ENCODE peak calls at places on chromosomes 6 and 20, in nine cellular contexts. One of them, this sample, is unnamed.
A peak's percentile ranks its signal among the peaks of the same experiment; 100 is the strongest.

GRCh38 chr20:24147961-24148360 is 159.4 kb upstream of the GGTLC1 start:
- DNase-seq in AG09309: no peak
- DNase-seq in NCI-H748 treated with DMSO at 0.1 percent for 48 hours: no peak
- DNase-seq in neural progenitor cell: no peak
- DNase-seq in NCI-H1436: no peak
- DNase-seq in myocyte: no peak
- DNase-seq in T-helper 2 cell treated with Interferon-gamma antibody and Interleukin-4, amounts not matched to agents 5 μg/mL and 100 μg/mL, for 36 hours: no peak
- DNase-seq in fibroblast of lung: no peak
- DNase-seq in activated CD4-positive, alpha-beta T cell treated with anti-CD3 and anti-CD28 coated beads, Interleukin-2, amount 50 U/mL, for 48 hours: no peak
- DNase-seq in this sample: no peak

GRCh38 chr6:26118999-26119398 is 31.8 kb downstream of the HFE start:
- DNase-seq in AG09309: no peak
- DNase-seq in NCI-H748 treated with DMSO at 0.1 percent for 48 hours: peak; percentile 78
- DNase-seq in neural progenitor cell: peak; percentile 33
- DNase-seq in NCI-H1436: peak; percentile 48
- DNase-seq in myocyte: no peak
- DNase-seq in T-helper 2 cell treated with Interferon-gamma antibody and Interleukin-4, amounts not matched to agents 5 μg/mL and 100 μg/mL, for 36 hours: no peak
- DNase-seq in fibroblast of lung: no peak
- DNase-seq in activated CD4-positive, alpha-beta T cell treated with anti-CD3 and anti-CD28 coated beads, Interleukin-2, amount 50 U/mL, for 48 hours: no peak
- DNase-seq in this sample: no peak

GRCh38 chr20:44138859-44139258 is 48.1 kb downstream of the JPH2 start:
- DNase-seq in AG09309: no peak
- DNase-seq in NCI-H748 treated with DMSO at 0.1 percent for 48 hours: no peak
- DNase-seq in neural progenitor cell: no peak
- DNase-seq in NCI-H1436: no peak
- DNase-seq in myocyte: peak; percentile 89
- DNase-seq in T-helper 2 cell treated with Interferon-gamma antibody and Interleukin-4, amounts not matched to agents 5 μg/mL and 100 μg/mL, for 36 hours: no peak
- DNase-seq in fibroblast of lung: no peak
- DNase-seq in activated CD4-positive, alpha-beta T cell treated with anti-CD3 and anti-CD28 coated beads, Interleukin-2, amount 50 U/mL, for 48 hours: no peak
- DNase-seq in this sample: no peak

GRCh38 chr6:157258878-157259277 is 64.4 kb downstream of the TMEM242 start:
- DNase-seq in AG09309: no peak
- DNase-seq in NCI-H748 treated with DMSO at 0.1 percent for 48 hours: no peak
- DNase-seq in neural progenitor cell: no peak
- DNase-seq in NCI-H1436: no peak
- DNase-seq in myocyte: no peak
- DNase-seq in T-helper 2 cell treated with Interferon-gamma antibody and Interleukin-4, amounts not matched to agents 5 μg/mL and 100 μg/mL, for 36 hours: no peak
- DNase-seq in fibroblast of lung: no peak
- DNase-seq in activated CD4-positive, alpha-beta T cell treated with anti-CD3 and anti-CD28 coated beads, Interleukin-2, amount 50 U/mL, for 48 hours: no peak
- DNase-seq in this sample: no peak

GRCh38 chr20:10217517-10218410 is 866 bp upstream of the SNAP25 start:
- DNase-seq in AG09309: peak; percentile 18
- DNase-seq in NCI-H748 treated with DMSO at 0.1 percent for 48 hours: peak; percentile 97
- DNase-seq in neural progenitor cell: peak; percentile 90
- DNase-seq in NCI-H1436: peak; percentile 66
- DNase-seq in myocyte: peak; percentile 63
- DNase-seq in T-helper 2 cell treated with Interferon-gamma antibody and Interleukin-4, amounts not matched to agents 5 μg/mL and 100 μg/mL, for 36 hours: peak; percentile 78
- DNase-seq in fibroblast of lung: peak; percentile 99
- DNase-seq in activated CD4-positive, alpha-beta T cell treated with anti-CD3 and anti-CD28 coated beads, Interleukin-2, amount 50 U/mL, for 48 hours: peak; percentile 24
- DNase-seq in this sample: no peak

GRCh38 chr6:147167576-147168461 is 36.4 kb upstream of the STXBP5 start:
- DNase-seq in AG09309: no peak
- DNase-seq in NCI-H748 treated with DMSO at 0.1 percent for 48 hours: no peak
- DNase-seq in neural progenitor cell: no peak
- DNase-seq in NCI-H1436: no peak
- DNase-seq in myocyte: no peak
- DNase-seq in T-helper 2 cell treated with Interferon-gamma antibody and Interleukin-4, amounts not matched to agents 5 μg/mL and 100 μg/mL, for 36 hours: no peak
- DNase-seq in fibroblast of lung: no peak
- DNase-seq in activated CD4-positive, alpha-beta T cell treated with anti-CD3 and anti-CD28 coated beads, Interleukin-2, amount 50 U/mL, for 48 hours: no peak
- DNase-seq in this sample: no peak

GRCh38 chr20:25084616-25085187 is 2.8 kb upstream of the VSX1 start:
- DNase-seq in AG09309: no peak
- DNase-seq in NCI-H748 treated with DMSO at 0.1 percent for 48 hours: no peak
- DNase-seq in neural progenitor cell: peak; percentile 50
- DNase-seq in NCI-H1436: no peak
- DNase-seq in myocyte: no peak
- DNase-seq in T-helper 2 cell treated with Interferon-gamma antibody and Interleukin-4, amounts not matched to agents 5 μg/mL and 100 μg/mL, for 36 hours: no peak
- DNase-seq in fibroblast of lung: no peak
- DNase-seq in activated CD4-positive, alpha-beta T cell treated with anti-CD3 and anti-CD28 coated beads, Interleukin-2, amount 50 U/mL, for 48 hours: no peak
- DNase-seq in this sample: no peak

GRCh38 chr20:20710847-20711315 is 1.6 kb downstream of the RALGAPA2 start:
- DNase-seq in AG09309: no peak
- DNase-seq in NCI-H748 treated with DMSO at 0.1 percent for 48 hours: no peak
- DNase-seq in neural progenitor cell: no peak
- DNase-seq in NCI-H1436: no peak
- DNase-seq in myocyte: no peak
- DNase-seq in T-helper 2 cell treated with Interferon-gamma antibody and Interleukin-4, amounts not matched to agents 5 μg/mL and 100 μg/mL, for 36 hours: peak; percentile 29
- DNase-seq in fibroblast of lung: no peak
- DNase-seq in activated CD4-positive, alpha-beta T cell treated with anti-CD3 and anti-CD28 coated beads, Interleukin-2, amount 50 U/mL, for 48 hours: no peak
- DNase-seq in this sample: no peak

GRCh38 chr6:80673367-80673766 is 566.9 kb downstream of the BCKDHB start:
- DNase-seq in AG09309: no peak
- DNase-seq in NCI-H748 treated with DMSO at 0.1 percent for 48 hours: no peak
- DNase-seq in neural progenitor cell: no peak
- DNase-seq in NCI-H1436: no peak
- DNase-seq in myocyte: no peak
- DNase-seq in T-helper 2 cell treated with Interferon-gamma antibody and Interleukin-4, amounts not matched to agents 5 μg/mL and 100 μg/mL, for 36 hours: no peak
- DNase-seq in fibroblast of lung: no peak
- DNase-seq in activated CD4-positive, alpha-beta T cell treated with anti-CD3 and anti-CD28 coated beads, Interleukin-2, amount 50 U/mL, for 48 hours: no peak
- DNase-seq in this sample: no peak

GRCh38 chr6:35213824-35214756 is at the start of gene SCUBE3:
- DNase-seq in AG09309: no peak
- DNase-seq in NCI-H748 treated with DMSO at 0.1 percent for 48 hours: peak; percentile 37
- DNase-seq in neural progenitor cell: peak; percentile 93
- DNase-seq in NCI-H1436: peak; percentile 9
- DNase-seq in myocyte: no peak
- DNase-seq in T-helper 2 cell treated with Interferon-gamma antibody and Interleukin-4, amounts not matched to agents 5 μg/mL and 100 μg/mL, for 36 hours: no peak
- DNase-seq in fibroblast of lung: peak; percentile 32
- DNase-seq in activated CD4-positive, alpha-beta T cell treated with anti-CD3 and anti-CD28 coated beads, Interleukin-2, amount 50 U/mL, for 48 hours: peak; percentile 6
- DNase-seq in this sample: no peak

GRCh38 chr6:119476554-119476953 is 127.0 kb upstream of the MAN1A1 start:
- DNase-seq in AG09309: no peak
- DNase-seq in NCI-H748 treated with DMSO at 0.1 percent for 48 hours: no peak
- DNase-seq in neural progenitor cell: no peak
- DNase-seq in NCI-H1436: no peak
- DNase-seq in myocyte: no peak
- DNase-seq in T-helper 2 cell treated with Interferon-gamma antibody and Interleukin-4, amounts not matched to agents 5 μg/mL and 100 μg/mL, for 36 hours: no peak
- DNase-seq in fibroblast of lung: peak; percentile 6
- DNase-seq in activated CD4-positive, alpha-beta T cell treated with anti-CD3 and anti-CD28 coated beads, Interleukin-2, amount 50 U/mL, for 48 hours: no peak
- DNase-seq in this sample: no peak

GRCh38 chr20:53322651-53323050 is 271.0 kb downstream of the ZNF217 start:
- DNase-seq in AG09309: no peak
- DNase-seq in NCI-H748 treated with DMSO at 0.1 percent for 48 hours: no peak
- DNase-seq in neural progenitor cell: no peak
- DNase-seq in NCI-H1436: no peak
- DNase-seq in myocyte: no peak
- DNase-seq in T-helper 2 cell treated with Interferon-gamma antibody and Interleukin-4, amounts not matched to agents 5 μg/mL and 100 μg/mL, for 36 hours: peak; percentile 17
- DNase-seq in fibroblast of lung: no peak
- DNase-seq in activated CD4-positive, alpha-beta T cell treated with anti-CD3 and anti-CD28 coated beads, Interleukin-2, amount 50 U/mL, for 48 hours: peak; percentile 17
- DNase-seq in this sample: no peak

GRCh38 chr6:108944707-108945685 is 96.8 kb downstream of the ARMC2 start:
- DNase-seq in AG09309: peak; percentile 97
- DNase-seq in NCI-H748 treated with DMSO at 0.1 percent for 48 hours: no peak
- DNase-seq in neural progenitor cell: no peak
- DNase-seq in NCI-H1436: no peak
- DNase-seq in myocyte: peak; percentile 82
- DNase-seq in T-helper 2 cell treated with Interferon-gamma antibody and Interleukin-4, amounts not matched to agents 5 μg/mL and 100 μg/mL, for 36 hours: no peak
- DNase-seq in fibroblast of lung: peak; percentile 96
- DNase-seq in activated CD4-positive, alpha-beta T cell treated with anti-CD3 and anti-CD28 coated beads, Interleukin-2, amount 50 U/mL, for 48 hours: no peak
- DNase-seq in this sample: peak; percentile 55

GRCh38 chr6:46757206-46757564 is 10.5 kb downstream of the ANKRD66 start:
- DNase-seq in AG09309: no peak
- DNase-seq in NCI-H748 treated with DMSO at 0.1 percent for 48 hours: no peak
- DNase-seq in neural progenitor cell: no peak
- DNase-seq in NCI-H1436: no peak
- DNase-seq in myocyte: peak; percentile 63
- DNase-seq in T-helper 2 cell treated with Interferon-gamma antibody and Interleukin-4, amounts not matched to agents 5 μg/mL and 100 μg/mL, for 36 hours: no peak
- DNase-seq in fibroblast of lung: no peak
- DNase-seq in activated CD4-positive, alpha-beta T cell treated with anti-CD3 and anti-CD28 coated beads, Interleukin-2, amount 50 U/mL, for 48 hours: no peak
- DNase-seq in this sample: no peak

GRCh38 chr20:62356948-62357667 is 10.0 kb downstream of the LAMA5 start:
- DNase-seq in AG09309: no peak
- DNase-seq in NCI-H748 treated with DMSO at 0.1 percent for 48 hours: no peak
- DNase-seq in neural progenitor cell: no peak
- DNase-seq in NCI-H1436: no peak
- DNase-seq in myocyte: peak; percentile 93
- DNase-seq in T-helper 2 cell treated with Interferon-gamma antibody and Interleukin-4, amounts not matched to agents 5 μg/mL and 100 μg/mL, for 36 hours: no peak
- DNase-seq in fibroblast of lung: peak; percentile 67
- DNase-seq in activated CD4-positive, alpha-beta T cell treated with anti-CD3 and anti-CD28 coated beads, Interleukin-2, amount 50 U/mL, for 48 hours: no peak
- DNase-seq in this sample: no peak

GRCh38 chr6:36809933-36810844 is 29.1 kb downstream of the CPNE5 start:
- DNase-seq in AG09309: no peak
- DNase-seq in NCI-H748 treated with DMSO at 0.1 percent for 48 hours: no peak
- DNase-seq in neural progenitor cell: peak; percentile 41
- DNase-seq in NCI-H1436: no peak
- DNase-seq in myocyte: no peak
- DNase-seq in T-helper 2 cell treated with Interferon-gamma antibody and Interleukin-4, amounts not matched to agents 5 μg/mL and 100 μg/mL, for 36 hours: no peak
- DNase-seq in fibroblast of lung: no peak
- DNase-seq in activated CD4-positive, alpha-beta T cell treated with anti-CD3 and anti-CD28 coated beads, Interleukin-2, amount 50 U/mL, for 48 hours: no peak
- DNase-seq in this sample: no peak

GRCh38 chr20:25460591-25461280 is 53.3 kb downstream of the GINS1 start:
- DNase-seq in AG09309: no peak
- DNase-seq in NCI-H748 treated with DMSO at 0.1 percent for 48 hours: no peak
- DNase-seq in neural progenitor cell: no peak
- DNase-seq in NCI-H1436: no peak
- DNase-seq in myocyte: no peak
- DNase-seq in T-helper 2 cell treated with Interferon-gamma antibody and Interleukin-4, amounts not matched to agents 5 μg/mL and 100 μg/mL, for 36 hours: no peak
- DNase-seq in fibroblast of lung: no peak
- DNase-seq in activated CD4-positive, alpha-beta T cell treated with anti-CD3 and anti-CD28 coated beads, Interleukin-2, amount 50 U/mL, for 48 hours: no peak
- DNase-seq in this sample: no peak

GRCh38 chr20:2220298-2220697 is 75.5 kb upstream of the TGM3 start:
- DNase-seq in AG09309: no peak
- DNase-seq in NCI-H748 treated with DMSO at 0.1 percent for 48 hours: no peak
- DNase-seq in neural progenitor cell: no peak
- DNase-seq in NCI-H1436: no peak
- DNase-seq in myocyte: no peak
- DNase-seq in T-helper 2 cell treated with Interferon-gamma antibody and Interleukin-4, amounts not matched to agents 5 μg/mL and 100 μg/mL, for 36 hours: no peak
- DNase-seq in fibroblast of lung: no peak
- DNase-seq in activated CD4-positive, alpha-beta T cell treated with anti-CD3 and anti-CD28 coated beads, Interleukin-2, amount 50 U/mL, for 48 hours: no peak
- DNase-seq in this sample: no peak

GRCh38 chr6:148898360-148899005 is 151.7 kb downstream of the UST start:
- DNase-seq in AG09309: no peak
- DNase-seq in NCI-H748 treated with DMSO at 0.1 percent for 48 hours: no peak
- DNase-seq in neural progenitor cell: no peak
- DNase-seq in NCI-H1436: no peak
- DNase-seq in myocyte: no peak
- DNase-seq in T-helper 2 cell treated with Interferon-gamma antibody and Interleukin-4, amounts not matched to agents 5 μg/mL and 100 μg/mL, for 36 hours: no peak
- DNase-seq in fibroblast of lung: peak; percentile 39
- DNase-seq in activated CD4-positive, alpha-beta T cell treated with anti-CD3 and anti-CD28 coated beads, Interleukin-2, amount 50 U/mL, for 48 hours: no peak
- DNase-seq in this sample: no peak

GRCh38 chr20:18019068-18019467 is 38.6 kb downstream of the OVOL2 start:
- DNase-seq in AG09309: no peak
- DNase-seq in NCI-H748 treated with DMSO at 0.1 percent for 48 hours: no peak
- DNase-seq in neural progenitor cell: peak; percentile 56
- DNase-seq in NCI-H1436: no peak
- DNase-seq in myocyte: no peak
- DNase-seq in T-helper 2 cell treated with Interferon-gamma antibody and Interleukin-4, amounts not matched to agents 5 μg/mL and 100 μg/mL, for 36 hours: peak; percentile 7
- DNase-seq in fibroblast of lung: peak; percentile 23
- DNase-seq in activated CD4-positive, alpha-beta T cell treated with anti-CD3 and anti-CD28 coated beads, Interleukin-2, amount 50 U/mL, for 48 hours: peak; percentile 21
- DNase-seq in this sample: no peak

GRCh38 chr6:2738373-2738979 is 12.2 kb downstream of the MYLK4 start:
- DNase-seq in AG09309: no peak
- DNase-seq in NCI-H748 treated with DMSO at 0.1 percent for 48 hours: peak; percentile 61
- DNase-seq in neural progenitor cell: peak; percentile 78
- DNase-seq in NCI-H1436: peak; percentile 13
- DNase-seq in myocyte: peak; percentile 66
- DNase-seq in T-helper 2 cell treated with Interferon-gamma antibody and Interleukin-4, amounts not matched to agents 5 μg/mL and 100 μg/mL, for 36 hours: peak; percentile 33
- DNase-seq in fibroblast of lung: peak; percentile 74
- DNase-seq in activated CD4-positive, alpha-beta T cell treated with anti-CD3 and anti-CD28 coated beads, Interleukin-2, amount 50 U/mL, for 48 hours: peak; percentile 43
- DNase-seq in this sample: peak; percentile 37

GRCh38 chr6:164216839-164217238 is 802.3 kb downstream of the QKI start:
- DNase-seq in AG09309: no peak
- DNase-seq in NCI-H748 treated with DMSO at 0.1 percent for 48 hours: no peak
- DNase-seq in neural progenitor cell: no peak
- DNase-seq in NCI-H1436: no peak
- DNase-seq in myocyte: no peak
- DNase-seq in T-helper 2 cell treated with Interferon-gamma antibody and Interleukin-4, amounts not matched to agents 5 μg/mL and 100 μg/mL, for 36 hours: no peak
- DNase-seq in fibroblast of lung: no peak
- DNase-seq in activated CD4-positive, alpha-beta T cell treated with anti-CD3 and anti-CD28 coated beads, Interleukin-2, amount 50 U/mL, for 48 hours: no peak
- DNase-seq in this sample: no peak